ENCODE peak calls at places on chromosomes 2 and 18, in seven cellular contexts. One of them, this sample, is unnamed.

GRCh38 chr2:32863803-32864202 is 83.0 kb upstream of the LTBP1 start:
- DNase-seq in activated CD4-positive, alpha-beta T cell treated with anti-CD3 and anti-CD28 coated beads, Interleukin-2, amount 50 U/mL, for 24 hours: no peak
- DNase-seq in stimulated activated CD4-positive, alpha-beta T cell treated with anti-CD3 and anti-CD28 coated beads, TNF-alpha, amount 100 ng/mL, for 48 hours: no peak
- DNase-seq in CD4-positive, alpha-beta T cell: no peak
- DNase-seq in Right ventricle myocardium superior: no peak
- DNase-seq in KBM-7: no peak
- DNase-seq in SJSA1: no peak
- DNase-seq in this sample: no peak

GRCh38 chr2:201151127-201152074 is 31.5 kb upstream of the CASP10 start:
- DNase-seq in CD4-positive, alpha-beta T cell: no peak
- DNase-seq in activated CD4-positive, alpha-beta T cell treated with anti-CD3 and anti-CD28 coated beads, Interleukin-2, amount 50 U/mL, for 24 hours: no peak
- DNase-seq in stimulated activated CD4-positive, alpha-beta T cell treated with anti-CD3 and anti-CD28 coated beads, TNF-alpha, amount 100 ng/mL, for 48 hours: no peak
- DNase-seq in Right ventricle myocardium superior: no peak
- DNase-seq in SJSA1: peak
- DNase-seq in KBM-7: peak
- DNase-seq in this sample: peak

GRCh38 chr18:36662000-36662399 is 166.8 kb downstream of the TPGS2 start:
- DNase-seq in Right ventricle myocardium superior: no peak
- DNase-seq in SJSA1: no peak
- DNase-seq in activated CD4-positive, alpha-beta T cell treated with anti-CD3 and anti-CD28 coated beads, Interleukin-2, amount 50 U/mL, for 24 hours: no peak
- DNase-seq in stimulated activated CD4-positive, alpha-beta T cell treated with anti-CD3 and anti-CD28 coated beads, TNF-alpha, amount 100 ng/mL, for 48 hours: no peak
- DNase-seq in CD4-positive, alpha-beta T cell: no peak
- DNase-seq in KBM-7: no peak
- DNase-seq in this sample: no peak

GRCh38 chr2:49067971-49068370 is 86.3 kb downstream of the FSHR start:
- DNase-seq in SJSA1: no peak
- DNase-seq in KBM-7: no peak
- DNase-seq in Right ventricle myocardium superior: no peak
- DNase-seq in CD4-positive, alpha-beta T cell: no peak
- DNase-seq in stimulated activated CD4-positive, alpha-beta T cell treated with anti-CD3 and anti-CD28 coated beads, TNF-alpha, amount 100 ng/mL, for 48 hours: no peak
- DNase-seq in activated CD4-positive, alpha-beta T cell treated with anti-CD3 and anti-CD28 coated beads, Interleukin-2, amount 50 U/mL, for 24 hours: no peak
- DNase-seq in this sample: no peak

GRCh38 chr18:51266736-51267135 is 69.3 kb upstream of the MEX3C start:
- DNase-seq in Right ventricle myocardium superior: no peak
- DNase-seq in stimulated activated CD4-positive, alpha-beta T cell treated with anti-CD3 and anti-CD28 coated beads, TNF-alpha, amount 100 ng/mL, for 48 hours: no peak
- DNase-seq in SJSA1: no peak
- DNase-seq in activated CD4-positive, alpha-beta T cell treated with anti-CD3 and anti-CD28 coated beads, Interleukin-2, amount 50 U/mL, for 24 hours: no peak
- DNase-seq in KBM-7: no peak
- DNase-seq in CD4-positive, alpha-beta T cell: no peak
- DNase-seq in this sample: no peak

GRCh38 chr2:241379481-241380480 is 23.7 kb downstream of the FARP2 start:
- DNase-seq in KBM-7: no peak
- DNase-seq in stimulated activated CD4-positive, alpha-beta T cell treated with anti-CD3 and anti-CD28 coated beads, TNF-alpha, amount 100 ng/mL, for 48 hours: no peak
- DNase-seq in CD4-positive, alpha-beta T cell: no peak
- DNase-seq in Right ventricle myocardium superior: no peak
- DNase-seq in SJSA1: peak
- DNase-seq in activated CD4-positive, alpha-beta T cell treated with anti-CD3 and anti-CD28 coated beads, Interleukin-2, amount 50 U/mL, for 24 hours: no peak
- DNase-seq in this sample: no peak

GRCh38 chr2:240893363-240893828 is 2.6 kb downstream of the MAB21L4 start:
- DNase-seq in stimulated activated CD4-positive, alpha-beta T cell treated with anti-CD3 and anti-CD28 coated beads, TNF-alpha, amount 100 ng/mL, for 48 hours: no peak
- DNase-seq in SJSA1: peak
- DNase-seq in activated CD4-positive, alpha-beta T cell treated with anti-CD3 and anti-CD28 coated beads, Interleukin-2, amount 50 U/mL, for 24 hours: peak
- DNase-seq in Right ventricle myocardium superior: no peak
- DNase-seq in CD4-positive, alpha-beta T cell: no peak
- DNase-seq in KBM-7: no peak
- DNase-seq in this sample: no peak

GRCh38 chr18:7236899-7237298 is 6.0 kb downstream of the LRRC30 start:
- DNase-seq in activated CD4-positive, alpha-beta T cell treated with anti-CD3 and anti-CD28 coated beads, Interleukin-2, amount 50 U/mL, for 24 hours: no peak
- DNase-seq in Right ventricle myocardium superior: no peak
- DNase-seq in SJSA1: no peak
- DNase-seq in KBM-7: no peak
- DNase-seq in CD4-positive, alpha-beta T cell: no peak
- DNase-seq in stimulated activated CD4-positive, alpha-beta T cell treated with anti-CD3 and anti-CD28 coated beads, TNF-alpha, amount 100 ng/mL, for 48 hours: no peak
- DNase-seq in this sample: no peak

GRCh38 chr2:10629819-10630532 is 59.8 kb downstream of the NOL10 start:
- DNase-seq in KBM-7: no peak
- DNase-seq in stimulated activated CD4-positive, alpha-beta T cell treated with anti-CD3 and anti-CD28 coated beads, TNF-alpha, amount 100 ng/mL, for 48 hours: no peak
- DNase-seq in Right ventricle myocardium superior: no peak
- DNase-seq in SJSA1: no peak
- DNase-seq in activated CD4-positive, alpha-beta T cell treated with anti-CD3 and anti-CD28 coated beads, Interleukin-2, amount 50 U/mL, for 24 hours: no peak
- DNase-seq in CD4-positive, alpha-beta T cell: no peak
- DNase-seq in this sample: no peak

GRCh38 chr2:175414872-175415487 is 233.5 kb upstream of the ATP5MC3 start:
- DNase-seq in KBM-7: peak
- DNase-seq in SJSA1: peak
- DNase-seq in stimulated activated CD4-positive, alpha-beta T cell treated with anti-CD3 and anti-CD28 coated beads, TNF-alpha, amount 100 ng/mL, for 48 hours: peak
- DNase-seq in CD4-positive, alpha-beta T cell: no peak
- DNase-seq in Right ventricle myocardium superior: peak
- DNase-seq in activated CD4-positive, alpha-beta T cell treated with anti-CD3 and anti-CD28 coated beads, Interleukin-2, amount 50 U/mL, for 24 hours: no peak
- DNase-seq in this sample: no peak

GRCh38 chr2:72115361-72116080 is 32.1 kb downstream of the CYP26B1 start:
- DNase-seq in activated CD4-positive, alpha-beta T cell treated with anti-CD3 and anti-CD28 coated beads, Interleukin-2, amount 50 U/mL, for 24 hours: no peak
- DNase-seq in KBM-7: no peak
- DNase-seq in Right ventricle myocardium superior: peak
- DNase-seq in SJSA1: peak
- DNase-seq in stimulated activated CD4-positive, alpha-beta T cell treated with anti-CD3 and anti-CD28 coated beads, TNF-alpha, amount 100 ng/mL, for 48 hours: no peak
- DNase-seq in CD4-positive, alpha-beta T cell: no peak
- DNase-seq in this sample: no peak

GRCh38 chr2:231674587-231675334 is 33.6 kb upstream of the PTMA start:
- DNase-seq in KBM-7: peak
- DNase-seq in stimulated activated CD4-positive, alpha-beta T cell treated with anti-CD3 and anti-CD28 coated beads, TNF-alpha, amount 100 ng/mL, for 48 hours: peak
- DNase-seq in Right ventricle myocardium superior: peak
- DNase-seq in activated CD4-positive, alpha-beta T cell treated with anti-CD3 and anti-CD28 coated beads, Interleukin-2, amount 50 U/mL, for 24 hours: peak
- DNase-seq in SJSA1: peak
- DNase-seq in CD4-positive, alpha-beta T cell: peak
- DNase-seq in this sample: peak

GRCh38 chr18:3097082-3097481 is 84.1 kb upstream of the LPIN2 start:
- DNase-seq in KBM-7: no peak
- DNase-seq in Right ventricle myocardium superior: no peak
- DNase-seq in CD4-positive, alpha-beta T cell: no peak
- DNase-seq in SJSA1: no peak
- DNase-seq in stimulated activated CD4-positive, alpha-beta T cell treated with anti-CD3 and anti-CD28 coated beads, TNF-alpha, amount 100 ng/mL, for 48 hours: no peak
- DNase-seq in activated CD4-positive, alpha-beta T cell treated with anti-CD3 and anti-CD28 coated beads, Interleukin-2, amount 50 U/mL, for 24 hours: no peak
- DNase-seq in this sample: no peak

GRCh38 chr2:25293958-25294513 is 47.7 kb downstream of the DNMT3A start:
- DNase-seq in Right ventricle myocardium superior: no peak
- DNase-seq in stimulated activated CD4-positive, alpha-beta T cell treated with anti-CD3 and anti-CD28 coated beads, TNF-alpha, amount 100 ng/mL, for 48 hours: no peak
- DNase-seq in SJSA1: no peak
- DNase-seq in CD4-positive, alpha-beta T cell: no peak
- DNase-seq in KBM-7: no peak
- DNase-seq in activated CD4-positive, alpha-beta T cell treated with anti-CD3 and anti-CD28 coated beads, Interleukin-2, amount 50 U/mL, for 24 hours: no peak
- DNase-seq in this sample: no peak

GRCh38 chr2:25363733-25364132 is 22.0 kb upstream of the DNMT3A start:
- DNase-seq in stimulated activated CD4-positive, alpha-beta T cell treated with anti-CD3 and anti-CD28 coated beads, TNF-alpha, amount 100 ng/mL, for 48 hours: no peak
- DNase-seq in SJSA1: no peak
- DNase-seq in KBM-7: no peak
- DNase-seq in Right ventricle myocardium superior: no peak
- DNase-seq in CD4-positive, alpha-beta T cell: no peak
- DNase-seq in activated CD4-positive, alpha-beta T cell treated with anti-CD3 and anti-CD28 coated beads, Interleukin-2, amount 50 U/mL, for 24 hours: no peak
- DNase-seq in this sample: no peak

GRCh38 chr2:238507836-238508235 is 81.1 kb downstream of the ASB1 start:
- DNase-seq in activated CD4-positive, alpha-beta T cell treated with anti-CD3 and anti-CD28 coated beads, Interleukin-2, amount 50 U/mL, for 24 hours: no peak
- DNase-seq in Right ventricle myocardium superior: no peak
- DNase-seq in KBM-7: no peak
- DNase-seq in SJSA1: no peak
- DNase-seq in CD4-positive, alpha-beta T cell: no peak
- DNase-seq in stimulated activated CD4-positive, alpha-beta T cell treated with anti-CD3 and anti-CD28 coated beads, TNF-alpha, amount 100 ng/mL, for 48 hours: no peak
- DNase-seq in this sample: no peak

GRCh38 chr2:86042256-86043168 is 63.2 kb downstream of the POLR1A start:
- DNase-seq in CD4-positive, alpha-beta T cell: no peak
- DNase-seq in SJSA1: no peak
- DNase-seq in KBM-7: no peak
- DNase-seq in stimulated activated CD4-positive, alpha-beta T cell treated with anti-CD3 and anti-CD28 coated beads, TNF-alpha, amount 100 ng/mL, for 48 hours: no peak
- DNase-seq in Right ventricle myocardium superior: no peak
- DNase-seq in activated CD4-positive, alpha-beta T cell treated with anti-CD3 and anti-CD28 coated beads, Interleukin-2, amount 50 U/mL, for 24 hours: no peak
- DNase-seq in this sample: no peak

This sample was measured in memory B cell.